ENCODE peak calls at places on chromosomes 3 and 15, in five cellular contexts. D, N, L, C and O are unnamed samples.

GRCh38 chr15:65339436-65339835 is 35.0 kb downstream of the RNU5B-1 start:
- DNase-seq in D (no peak), N (no peak), L (no peak), C (no peak), O (peak; percentile 5)

GRCh38 chr3:101381809-101382208 is 61.4 kb upstream of the IMPG2 start:
- DNase-seq in D (no peak), N (no peak), L (no peak), C (peak; percentile 23), O (peak; percentile 25)

GRCh38 chr3:160129459-160130061 is 95.7 kb upstream of the C3orf80 start:
- DNase-seq in D (peak; percentile 19), N (no peak), L (no peak), C (no peak), O (no peak)

GRCh38 chr3:113212845-113213375 is 1.6 kb downstream of the BOC start:
- DNase-seq in D (no peak), N (no peak), L (no peak), C (no peak), O (no peak)

GRCh38 chr3:149198611-149199010 is 23.0 kb downstream of the CP start:
- DNase-seq in D (no peak), N (no peak), L (no peak), C (no peak), O (no peak)

GRCh38 chr3:105700575-105700974 is 168.2 kb downstream of the CBLB start:
- DNase-seq in D (no peak), N (no peak), L (no peak), C (no peak), O (no peak)

GRCh38 chr3:137803215-137803614 is 39.1 kb downstream of the SOX14 start:
- DNase-seq in D (no peak), N (no peak), L (no peak), C (no peak), O (no peak)

GRCh38 chr3:46699846-46700523 is 1.2 kb upstream of the TMIE start:
- DNase-seq in D (no peak), N (no peak), L (no peak), C (no peak), O (peak; percentile 52)

GRCh38 chr15:95522533-95522932 is 808.0 kb upstream of the NR2F2 start:
- DNase-seq in D (no peak), N (no peak), L (no peak), C (no peak), O (no peak)

GRCh38 chr3:60573494-60573893 is 677.8 kb downstream of the FHIT start:
- DNase-seq in D (no peak), N (no peak), L (no peak), C (no peak), O (no peak)

GRCh38 chr15:66796343-66796742 is 94.3 kb downstream of the SMAD6 start:
- DNase-seq in D (no peak), N (no peak), L (no peak), C (no peak), O (no peak)

GRCh38 chr15:85730001-85730820 is 64.5 kb downstream of the KLHL25 start:
- DNase-seq in D (no peak), N (peak; percentile 65), L (no peak), C (peak; percentile 53), O (peak; percentile 73)

GRCh38 chr15:70447511-70447910 is 315.8 kb downstream of the UACA start:
- DNase-seq in D (no peak), N (no peak), L (no peak), C (no peak), O (no peak)

GRCh38 chr3:196023947-196024346 is 57.9 kb downstream of the TFRC start:
- DNase-seq in D (no peak), N (no peak), L (no peak), C (no peak), O (no peak)

GRCh38 chr15:73352082-73352481 is 16.7 kb downstream of the HCN4 start:
- DNase-seq in D (no peak), N (no peak), L (no peak), C (no peak), O (no peak)

GRCh38 chr15:91468861-91469260 is 368.8 kb downstream of the SV2B start:
- DNase-seq in D (no peak), N (no peak), L (no peak), C (no peak), O (no peak)

GRCh38 chr15:76972420-76973361 is 22.2 kb upstream of the PSTPIP1 start:
- DNase-seq in D (no peak), N (no peak), L (peak; percentile 58), C (no peak), O (no peak)

DNA sequence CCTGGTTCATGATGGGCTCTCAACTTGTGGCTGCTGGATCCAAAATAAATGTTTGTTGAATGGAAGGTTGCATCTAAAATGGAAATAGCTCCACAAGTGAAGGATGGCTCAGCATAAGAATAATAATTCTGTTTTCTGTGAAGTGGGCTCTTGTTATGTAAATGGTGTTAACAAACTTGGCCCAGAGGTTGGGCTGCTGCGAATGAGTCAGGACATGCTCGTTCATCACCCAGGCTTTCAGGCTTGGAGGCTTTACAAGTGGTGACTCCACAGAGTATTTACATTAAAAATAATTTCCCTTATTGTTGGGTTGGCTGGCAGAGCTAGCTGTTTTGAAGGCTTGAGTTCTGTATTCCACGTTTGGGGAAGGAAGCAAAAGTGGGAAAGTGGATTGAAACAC is 60.5 kb downstream of the ITGB5 start:
- DNase-seq in D (no peak), N (no peak), L (no peak), C (no peak), O (no peak)
- TF ChIP-seq RFX5 in D (no peak), N (no peak), L (no peak), C (no peak), O (no peak)

GRCh38 chr15:64288577-64288976 is 67.4 kb downstream of the CSNK1G1 start:
- DNase-seq in D (no peak), N (no peak), L (no peak), C (no peak), O (no peak)
- TF ChIP-seq SIN3A in D (no peak), N (no peak), L (no peak), C (no peak), O (no peak)

DNA sequence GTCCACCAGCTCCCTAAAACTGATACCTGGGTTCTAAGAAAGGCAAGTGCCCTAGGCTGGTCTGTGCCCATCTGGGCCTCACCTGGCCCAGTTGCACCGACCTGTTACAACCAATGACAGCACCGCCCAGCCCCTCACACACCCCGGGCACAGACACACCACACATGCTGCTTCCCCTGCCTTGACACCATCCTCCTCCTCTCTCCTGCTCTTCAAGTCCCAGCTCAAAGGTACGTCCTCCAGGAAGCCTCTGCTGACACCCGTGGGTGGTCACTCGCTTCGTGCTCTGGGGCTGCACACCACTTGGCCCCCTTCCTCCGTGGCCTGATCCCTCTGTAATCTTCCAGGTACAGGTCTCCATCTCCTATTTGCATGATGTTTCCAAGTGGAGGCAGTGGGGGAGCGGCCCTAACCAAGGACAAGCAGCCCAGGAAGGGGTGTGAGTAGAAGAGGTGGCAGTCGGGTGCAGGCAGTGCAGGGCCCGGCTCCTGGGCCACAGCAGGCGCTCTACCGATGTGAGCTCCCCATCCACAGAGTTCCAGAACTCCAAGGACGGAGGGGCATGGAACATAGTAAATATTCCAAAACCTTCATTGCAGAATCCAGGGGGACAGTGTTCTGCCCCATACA is 144.6 kb downstream of the NUP210 start:
- DNase-seq in D (no peak), N (no peak), L (no peak), C (no peak), O (no peak)
- TF ChIP-seq RAD21 in D (no peak), N (no peak), L (no peak), C (no peak), O (no peak)

GRCh38 chr3:2029559-2029958 is 69.1 kb upstream of the CNTN4 start:
- DNase-seq in D (no peak), N (no peak), L (no peak), C (no peak), O (no peak)

GRCh38 chr3:2024713-2025112 is 74.0 kb upstream of the CNTN4 start:
- DNase-seq in D (no peak), N (no peak), L (no peak), C (no peak), O (no peak)

GRCh38 chr3:2024037-2024436 is 74.6 kb upstream of the CNTN4 start:
- DNase-seq in D (no peak), N (no peak), L (no peak), C (no peak), O (no peak)
- TF ChIP-seq RFX5 in D (no peak), N (no peak), L (no peak), C (no peak), O (no peak)

GRCh38 chr15:47565986-47566385 is 151.3 kb upstream of the SEMA6D start:
- DNase-seq in D (no peak), N (no peak), L (no peak), C (no peak), O (no peak)

GRCh38 chr15:47566610-47567009 is 150.7 kb upstream of the SEMA6D start:
- DNase-seq in D (no peak), N (no peak), L (no peak), C (no peak), O (no peak)

GRCh38 chr15:47561102-47561501 is 156.2 kb upstream of the SEMA6D start:
- DNase-seq in D (no peak), N (no peak), L (no peak), C (no peak), O (no peak)
- TF ChIP-seq SIN3A in D (no peak), N (no peak), L (no peak), C (no peak), O (no peak)

GRCh38 chr3:8667429-8668091 is 23.0 kb upstream of the SSUH2 start:
- DNase-seq in D (no peak), N (no peak), L (no peak), C (no peak), O (no peak)
- TF ChIP-seq RAD21 in D (no peak), N (no peak), L (no peak), C (no peak), O (no peak)

GRCh38 chr3:29156071-29156715 is 124.7 kb upstream of the RBMS3 start:
- DNase-seq in D (no peak), N (no peak), L (no peak), C (no peak), O (no peak)

GRCh38 chr3:29152379-29152778 is 128.5 kb upstream of the RBMS3 start:
- DNase-seq in D (no peak), N (no peak), L (no peak), C (no peak), O (peak; percentile 30)

GRCh38 chr3:29153811-29154210 is 127.1 kb upstream of the RBMS3 start:
- DNase-seq in D (peak; percentile 15), N (no peak), L (no peak), C (no peak), O (no peak)
- TF ChIP-seq RFX5 in D (no peak), N (no peak), L (no peak), C (no peak), O (no peak)